ENCODE peak calls at places on chromosomes 6 and 20, in four cellular contexts. Q is naive thymus-derived CD8-positive, alpha-beta T cell; P is globus pallidus; M is brain microvascular endothelial cell. B is an unnamed sample.

GRCh38 chr6:113476937-113477839 is 380.0 kb upstream of the MARCKS start:
- DNase-seq in Q (no peak), P (no peak), M (no peak), B (no peak)

GRCh38 chr20:36017034-36017951 is 48.9 kb downstream of the CNBD2 start:
- DNase-seq in Q (no peak), P (no peak), M (peak; percentile 49), B (peak; percentile 13)

GRCh38 chr6:31702421-31702818 is 704 bp downstream of the ABHD16A start:
- DNase-seq in Q (no peak), P (no peak), M (peak; percentile 13), B (no peak)

GRCh38 chr20:1087311-1087710 is 31.1 kb upstream of the PSMF1 start:
- DNase-seq in Q (no peak), P (no peak), M (no peak), B (peak; percentile 73)

GRCh38 chr20:8853805-8854338 is 215.0 kb upstream of the PLCB4 start:
- DNase-seq in Q (no peak), P (peak; percentile 81), M (peak; percentile 78), B (peak; percentile 58)

GRCh38 chr6:104699598-104700329 is 160.0 kb downstream of the HACE1 start:
- DNase-seq in Q (no peak), P (no peak), M (no peak), B (no peak)

GRCh38 chr6:52361945-52362442 is at the start of gene PAQR8:
- DNase-seq in Q (peak; percentile 81), P (peak; percentile 87), M (peak; percentile 21), B (peak; percentile 88)

GRCh38 chr6:114887037-114887436 is 544.2 kb upstream of the HS3ST5 start:
- DNase-seq in Q (no peak), P (no peak), M (no peak), B (no peak)

GRCh38 chr6:149478631-149479314 is 6.0 kb downstream of the ZC3H12D start:
- DNase-seq in Q (no peak), P (no peak), M (no peak), B (no peak)

GRCh38 chr20:63863798-63864544 is 1.1 kb upstream of the TPD52L2 start:
- DNase-seq in Q (peak; percentile 65), P (peak; percentile 60), M (peak; percentile 52), B (peak; percentile 89)

B was measured in D341Med.